ENCODE peak calls at places on chromosomes 6 and 20, in six cellular contexts. R is OCI-LY7, G is SK-N-SH, I is neural progenitor cell, Z is PC-3, J is HCT116. F is an unnamed sample.

GRCh38 chr6:169785566-169785965 is 34.1 kb downstream of the ERMARD start:
- DNase-seq in R (no peak), J (no peak), G (no peak), I (no peak), Z (no peak), F (no peak)

GRCh38 chr6:113881473-113881980 is 24.4 kb downstream of the MARCKS start:
- DNase-seq in J (no peak), I (no peak), G (no peak), Z (no peak), R (no peak), F (no peak)

GRCh38 chr6:41167173-41167963 is 4.5 kb upstream of the TREM2 start:
- DNase-seq in I (peak), R (no peak), Z (peak), G (no peak), J (no peak), F (peak)

GRCh38 chr6:4941782-4942672 is 61.8 kb downstream of the RPP40 start:
- DNase-seq in G (no peak), J (peak), I (peak), R (no peak), Z (peak), F (peak)

GRCh38 chr6:143394351-143394750 is 56.1 kb downstream of the ADAT2 start:
- DNase-seq in I (no peak), R (no peak), J (no peak), Z (no peak), G (no peak), F (no peak)

GRCh38 chr6:114611696-114612095 is 268.9 kb upstream of the HS3ST5 start:
- DNase-seq in Z (peak), R (no peak), J (no peak), I (no peak), G (no peak), F (no peak)

GRCh38 chr6:170344631-170345576 is 38.3 kb downstream of the FAM120B start:
- DNase-seq in R (no peak), I (no peak), Z (peak), J (peak), G (no peak), F (no peak)

GRCh38 chr6:14280006-14280510 is 162.5 kb downstream of the CD83 start:
- DNase-seq in I (no peak), R (no peak), Z (no peak), G (no peak), J (no peak), F (no peak)

GRCh38 chr20:51767867-51768758 is at the start of gene ATP9A:
- DNase-seq in Z (peak), J (no peak), R (no peak), G (peak), I (peak), F (peak)

GRCh38 chr6:97136644-97137358 is 146.2 kb downstream of the MMS22L start:
- DNase-seq in G (peak), R (no peak), Z (no peak), J (no peak), I (no peak), F (no peak)

GRCh38 chr6:158536891-158537798 is 22.7 kb upstream of the TMEM181 start:
- DNase-seq in J (peak), Z (peak), G (peak), I (peak), R (no peak), F (peak)

GRCh38 chr6:148563066-148563465 is 183.8 kb upstream of the UST start:
- DNase-seq in G (no peak), J (no peak), I (no peak), R (no peak), Z (no peak), F (no peak)

GRCh38 chr6:148566664-148567350 is 180.0 kb upstream of the UST start:
- DNase-seq in I (no peak), R (no peak), G (no peak), J (no peak), Z (no peak), F (no peak)

GRCh38 chr6:148564494-148564893 is 182.3 kb upstream of the UST start:
- DNase-seq in Z (no peak), I (no peak), J (no peak), G (no peak), R (no peak), F (no peak)

GRCh38 chr6:148565321-148565926 is 181.4 kb upstream of the UST start:
- DNase-seq in Z (no peak), J (no peak), R (no peak), I (no peak), G (no peak), F (no peak)

GRCh38 chr6:148565931-148566663 is 180.7 kb upstream of the UST start:
- DNase-seq in J (peak), I (no peak), Z (peak), R (no peak), G (no peak), F (no peak)
- TF ChIP-seq EZH2phosphoT487 in J (no peak), I (no peak), Z (no peak), R (no peak), G (no peak), F (no peak)

DNA sequence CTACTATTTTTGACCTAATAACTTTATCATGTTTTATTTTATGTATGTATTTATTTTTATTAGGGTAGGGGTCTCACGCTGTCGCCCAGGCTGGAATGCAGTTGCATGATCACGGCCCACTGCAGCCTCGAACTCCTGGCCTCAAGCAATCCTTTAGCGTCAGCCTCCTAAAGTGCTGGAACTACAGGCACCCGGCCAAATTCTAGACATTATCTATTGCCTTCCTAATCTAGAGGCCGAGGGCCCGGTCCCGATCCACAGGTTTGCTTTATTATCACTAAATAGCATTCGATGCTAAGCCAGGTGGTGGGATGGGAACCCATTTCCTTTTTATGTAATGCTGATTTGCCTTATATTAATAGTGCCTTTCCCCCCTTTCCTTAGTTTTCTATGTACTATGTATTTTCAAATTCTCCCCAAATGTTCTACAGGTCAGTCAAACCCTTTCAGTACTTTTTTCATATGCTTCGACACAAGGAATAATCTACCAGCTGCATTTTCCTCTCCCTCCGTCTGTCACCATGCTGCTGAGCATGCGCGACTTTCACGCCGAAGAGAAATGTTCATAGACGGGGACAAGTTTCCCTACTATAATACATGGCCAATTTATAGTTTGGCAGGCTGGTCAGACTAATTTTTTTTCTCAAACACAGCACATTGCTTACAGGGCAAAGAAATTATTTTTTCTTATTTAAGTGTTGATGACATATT is 6.4 kb downstream of the SERPINB6 start:
- DNase-seq in J (no peak), R (no peak), G (no peak), Z (no peak), I (no peak), F (no peak)
- H3K4me3 ChIP-seq in J (no peak), R (no peak), G (no peak), Z (no peak), I (no peak), F (no peak)

GRCh38 chr6:39200498-39201020 is 28.7 kb downstream of the KCNK5 start:
- DNase-seq in Z (peak), J (no peak), I (no peak), G (no peak), R (no peak), F (no peak)

GRCh38 chr6:39203398-39203797 is 25.9 kb downstream of the KCNK5 start:
- DNase-seq in J (no peak), I (no peak), R (no peak), Z (peak), G (no peak), F (no peak)

GRCh38 chr6:39203804-39204495 is 25.3 kb downstream of the KCNK5 start:
- DNase-seq in J (peak), R (no peak), Z (peak), G (no peak), I (no peak), F (peak)

GRCh38 chr6:39199976-39200375 is 29.3 kb downstream of the KCNK5 start:
- DNase-seq in Z (no peak), J (no peak), R (no peak), I (no peak), G (no peak), F (no peak)

GRCh38 chr6:39202166-39202565 is 27.1 kb downstream of the KCNK5 start:
- DNase-seq in Z (no peak), I (no peak), R (no peak), J (no peak), G (no peak), F (no peak)
- H3K27ac ChIP-seq in Z (no peak), I (no peak), R (no peak), J (no peak), G (no peak), F (peak)

GRCh38 chr6:82843291-82843885 is 222.3 kb downstream of the UBE3D start:
- DNase-seq in G (no peak), R (no peak), J (no peak), I (no peak), Z (no peak), F (no peak)

GRCh38 chr6:82842721-82843120 is 222.9 kb downstream of the UBE3D start:
- DNase-seq in G (no peak), I (no peak), R (no peak), J (no peak), Z (no peak), F (no peak)

GRCh38 chr6:82841309-82841708 is 224.3 kb downstream of the UBE3D start:
- DNase-seq in I (no peak), Z (no peak), G (no peak), J (no peak), R (no peak), F (no peak)

GRCh38 chr6:82836022-82836575 is 229.5 kb downstream of the UBE3D start:
- DNase-seq in Z (no peak), R (no peak), G (no peak), I (no peak), J (no peak), F (no peak)

DNA sequence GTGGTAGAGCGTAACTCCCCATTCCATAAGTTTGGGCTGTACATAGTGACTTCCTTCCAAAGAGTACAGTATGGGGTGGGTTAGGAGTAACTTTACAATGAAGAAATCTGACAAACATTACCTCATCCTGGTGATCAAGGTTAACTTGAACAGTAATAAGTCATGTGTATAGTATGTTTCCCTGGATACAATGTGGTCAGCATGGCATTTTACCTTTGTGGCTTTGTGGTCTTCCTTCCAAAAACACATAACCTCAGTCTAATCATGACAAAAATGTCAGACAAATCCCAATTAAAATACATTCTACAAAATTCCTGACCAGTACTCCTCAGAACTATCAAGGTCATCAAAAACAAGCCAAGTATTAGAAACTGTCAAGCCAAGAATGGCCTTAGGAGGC is 225.1 kb downstream of the UBE3D start:
- DNase-seq in I (no peak), G (no peak), Z (peak), J (no peak), R (no peak), F (no peak)
- TF ChIP-seq EZH2phosphoT487 in I (no peak), G (no peak), Z (no peak), J (no peak), R (no peak), F (no peak)

GRCh38 chr6:32460528-32460927 is 20.8 kb downstream of the HLA-DRA start:
- DNase-seq in G (no peak), I (no peak), R (peak), Z (peak), J (no peak), F (no peak)
- H3K4me3 ChIP-seq in G (no peak), I (no peak), R (no peak), Z (no peak), J (no peak), F (no peak)

GRCh38 chr20:41247523-41248370 is 69.8 kb downstream of the ZHX3 start:
- DNase-seq in G (no peak), Z (no peak), I (no peak), J (no peak), R (no peak), F (no peak)

GRCh38 chr20:41249781-41250281 is 67.7 kb downstream of the ZHX3 start:
- DNase-seq in G (peak), J (no peak), R (peak), I (peak), Z (peak), F (peak)

GRCh38 chr20:41245086-41245707 is 72.3 kb downstream of the ZHX3 start:
- DNase-seq in J (no peak), R (no peak), G (no peak), Z (no peak), I (peak), F (no peak)

GRCh38 chr20:41249371-41249770 is 68.2 kb downstream of the ZHX3 start:
- DNase-seq in I (peak), J (no peak), G (no peak), Z (peak), R (no peak), F (peak)

DNA sequence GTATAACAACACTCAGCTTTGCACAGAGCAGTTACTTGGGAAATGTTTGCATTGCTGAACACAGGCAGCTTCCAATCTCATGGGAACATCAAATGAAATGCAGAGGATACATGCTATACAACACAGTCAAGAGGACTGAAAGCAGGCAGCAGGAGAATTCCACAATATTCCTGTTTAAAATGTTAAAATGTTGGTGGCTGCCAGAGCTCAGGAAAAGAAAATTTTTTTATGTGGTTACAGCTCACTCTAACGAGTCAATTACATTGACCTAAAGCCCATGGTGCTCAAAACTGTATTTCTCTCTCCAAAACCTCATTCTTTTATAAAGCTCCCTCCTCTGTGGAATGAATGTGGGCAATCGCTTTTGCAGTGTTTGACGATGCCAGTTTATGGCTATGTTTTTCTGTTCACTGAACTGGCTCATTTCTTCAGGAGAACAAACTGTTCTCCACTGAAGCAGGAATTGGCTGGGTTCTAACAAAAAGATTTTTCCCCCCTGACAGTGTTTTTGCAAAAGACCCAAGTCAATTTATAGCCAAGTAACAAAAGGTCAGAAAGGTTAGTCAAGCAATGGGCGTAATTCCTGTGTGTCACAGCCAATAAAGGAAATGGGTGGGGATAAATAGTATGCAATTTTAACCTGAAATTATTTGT is 69.0 kb downstream of the ZHX3 start:
- DNase-seq in G (no peak), Z (peak), J (no peak), R (peak), I (no peak), F (no peak)
- H3K27ac ChIP-seq in G (peak), Z (peak), J (no peak), R (no peak), I (no peak), F (peak)